ENCODE peak calls at places on chromosome 9, in five cellular contexts. I is HepG2, R is SK-N-SH, P is GM12878, J is K562. H is an unnamed sample.

GRCh38 chr9:1619915-1620705 is 395.0 kb upstream of the SMARCA2 start:
- DNase-seq in I (peak; percentile 2), R (no peak), P (no peak), J (no peak), H (no peak)

GRCh38 chr9:93224591-93224990 is 40.7 kb downstream of the WNK2 start:
- DNase-seq in I (peak; percentile 53), R (no peak), P (no peak), J (no peak), H (no peak)

GRCh38 chr9:89576404-89576824 is 28.4 kb upstream of the GADD45G start:
- DNase-seq in I (peak; percentile 32), R (peak; percentile 37), P (no peak), J (peak; percentile 24), H (peak; percentile 50)

GRCh38 chr9:95092321-95093072 is 225.0 kb downstream of the FANCC start:
- DNase-seq in I (no peak), R (peak; percentile 68), P (no peak), J (no peak), H (peak; percentile 68)

GRCh38 chr9:76621011-76621410 is 143.2 kb upstream of the PCA3 start:
- DNase-seq in I (no peak), R (no peak), P (no peak), J (no peak), H (no peak)

GRCh38 chr9:99399476-99399875 is 177.4 kb downstream of the SEC61B start:
- DNase-seq in I (no peak), R (peak; percentile 66), P (no peak), J (no peak), H (no peak)

GRCh38 chr9:36398745-36399144 is 1.3 kb downstream of the RNF38 start:
- DNase-seq in I (no peak), R (no peak), P (no peak), J (no peak), H (peak; percentile 70)

GRCh38 chr9:120413121-120414048 is 166.6 kb downstream of the CDK5RAP2 start:
- DNase-seq in I (no peak), R (peak; percentile 46), P (no peak), J (no peak), H (no peak)

GRCh38 chr9:38008168-38009034 is 60.6 kb downstream of the SHB start:
- DNase-seq in I (peak; percentile 76), R (no peak), P (peak; percentile 56), J (peak; percentile 64), H (peak; percentile 93)

GRCh38 chr9:34176089-34176488 is 2.8 kb upstream of the UBAP1 start:
- DNase-seq in I (no peak), R (no peak), P (no peak), J (no peak), H (no peak)

GRCh38 chr9:128689293-128689770 is 310 bp downstream of the SET start:
- DNase-seq in I (no peak), R (peak; percentile 81), P (no peak), J (no peak), H (no peak)

GRCh38 chr9:107350443-107350842 is 67.4 kb downstream of the RAD23B start:
- DNase-seq in I (no peak), R (no peak), P (no peak), J (no peak), H (no peak)

GRCh38 chr9:107698779-107699564 is 209.4 kb upstream of the KLF4 start:
- DNase-seq in I (no peak), R (no peak), P (no peak), J (no peak), H (no peak)

GRCh38 chr9:75891277-75892167 is 1.0 kb downstream of the PCSK5 start:
- DNase-seq in I (no peak), R (peak; percentile 32), P (no peak), J (no peak), H (peak; percentile 8)

GRCh38 chr9:94800424-94801117 is 74.1 kb downstream of the AOPEP start:
- DNase-seq in I (no peak), R (no peak), P (no peak), J (no peak), H (peak; percentile 31)

GRCh38 chr9:112049834-112050516 is 125.1 kb downstream of the SUSD1 start:
- DNase-seq in I (no peak), R (no peak), P (no peak), J (no peak), H (no peak)

DNA sequence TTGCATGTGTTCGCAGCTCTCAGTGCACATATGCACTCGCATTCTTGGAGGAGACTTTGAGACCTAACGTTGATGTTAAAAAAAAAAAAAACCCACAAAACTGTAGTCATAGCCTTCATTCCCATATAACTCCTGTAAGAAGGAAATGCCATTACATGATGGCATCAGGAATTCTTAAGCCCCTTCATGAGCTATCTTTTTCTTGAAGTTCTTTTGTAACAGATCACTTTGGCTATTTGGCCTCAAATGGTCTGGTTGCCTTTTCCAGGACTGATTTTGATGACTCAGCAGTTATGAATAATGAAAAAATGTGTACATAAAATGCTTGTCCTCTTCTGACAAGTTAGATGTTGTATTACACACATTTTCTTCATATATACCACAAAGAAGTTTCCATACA is 113.7 kb downstream of the ALDH1A1 start:
- DNase-seq in I (no peak), R (no peak), P (no peak), J (no peak), H (no peak)
- TF ChIP-seq MXI1 in I (no peak), R (no peak), P (no peak), J (no peak), H (no peak)

GRCh38 chr9:6024035-6024554 is 8.7 kb upstream of the RANBP6 start:
- DNase-seq in I (peak; percentile 35), R (peak; percentile 28), P (no peak), J (peak; percentile 35), H (no peak)
- TF ChIP-seq MXI1 in I (no peak), R (no peak), P (no peak), J (no peak), H (no peak)

GRCh38 chr9:105466898-105467455 is 19.1 kb downstream of the FSD1L start:
- DNase-seq in I (no peak), R (no peak), P (no peak), J (no peak), H (peak; percentile 89)
- TF ChIP-seq MXI1 in I (no peak), R (no peak), P (no peak), J (no peak), H (no peak)

GRCh38 chr9:114176601-114177295 is 21.4 kb downstream of the COL27A1 start:
- DNase-seq in I (no peak), R (peak; percentile 68), P (no peak), J (no peak), H (no peak)
- TF ChIP-seq MXI1 in I (no peak), R (peak; percentile 57), P (no peak), J (no peak), H (no peak)

GRCh38 chr9:32260481-32260880 is 124.0 kb upstream of the ACO1 start:
- DNase-seq in I (no peak), R (no peak), P (no peak), J (no peak), H (no peak)

GRCh38 chr9:32265037-32265436 is 119.4 kb upstream of the ACO1 start:
- DNase-seq in I (no peak), R (no peak), P (no peak), J (no peak), H (no peak)

GRCh38 chr9:32258482-32258881 is 126.0 kb upstream of the ACO1 start:
- DNase-seq in I (no peak), R (no peak), P (no peak), J (no peak), H (no peak)

GRCh38 chr9:32264171-32264862 is 120.1 kb upstream of the ACO1 start:
- DNase-seq in I (peak; percentile 7), R (peak; percentile 11), P (no peak), J (peak; percentile 3), H (peak; percentile 14)
- TF ChIP-seq MXI1 in I (no peak), R (no peak), P (no peak), J (no peak), H (no peak)

GRCh38 chr9:109968702-109969450 is 188.9 kb downstream of the PALM2AKAP2 start:
- DNase-seq in I (peak; percentile 6), R (no peak), P (no peak), J (no peak), H (peak; percentile 54)
- TF ChIP-seq MXI1 in I (no peak), R (no peak), P (no peak), J (no peak), H (no peak)

GRCh38 chr9:14645648-14646047 is 47.6 kb downstream of the ZDHHC21 start:
- DNase-seq in I (no peak), R (no peak), P (no peak), J (no peak), H (peak; percentile 73)
- TF ChIP-seq MXI1 in I (no peak), R (no peak), P (no peak), J (no peak), H (no peak)